ENCODE peak calls at places on chromosome 13, in nine cellular contexts. One of them, this sample, is unnamed. For H3K36me3, the result is how much of the 10 kb centered on the place peaks cover.

GRCh38 chr13:60441761-60442160 is 44.7 kb downstream of the TDRD3 start:
- DNase-seq in osteoblast: no peak
- DNase-seq in fibroblast of lung: no peak
- DNase-seq in ascending aorta: no peak
- DNase-seq in GM12878: no peak
- DNase-seq in GM06990: no peak
- DNase-seq in brain microvascular endothelial cell: no peak
- DNase-seq in CD8-positive, alpha-beta T cell: no peak
- DNase-seq in mucosa of descending colon: peak
- DNase-seq in this sample: no peak

GRCh38 chr13:77751513-77752456 is 54.3 kb downstream of the SLAIN1 start:
- DNase-seq in osteoblast: peak
- DNase-seq in fibroblast of lung: peak
- DNase-seq in GM12878: peak
- DNase-seq in ascending aorta: no peak
- DNase-seq in brain microvascular endothelial cell: peak
- DNase-seq in CD8-positive, alpha-beta T cell: peak
- DNase-seq in GM06990: no peak
- DNase-seq in mucosa of descending colon: peak
- DNase-seq in this sample: no peak

GRCh38 chr13:40061466-40062450 is 406.3 kb downstream of the COG6 start:
- DNase-seq in fibroblast of lung: no peak
- DNase-seq in osteoblast: no peak
- DNase-seq in GM06990: no peak
- DNase-seq in CD8-positive, alpha-beta T cell: no peak
- DNase-seq in ascending aorta: no peak
- DNase-seq in mucosa of descending colon: no peak
- DNase-seq in brain microvascular endothelial cell: no peak
- DNase-seq in GM12878: no peak
- DNase-seq in this sample: no peak

GRCh38 chr13:109728061-109728460 is 58.3 kb downstream of the IRS2 start:
- DNase-seq in osteoblast: no peak
- DNase-seq in GM06990: no peak
- DNase-seq in CD8-positive, alpha-beta T cell: no peak
- DNase-seq in ascending aorta: no peak
- DNase-seq in GM12878: no peak
- DNase-seq in fibroblast of lung: no peak
- DNase-seq in mucosa of descending colon: no peak
- DNase-seq in brain microvascular endothelial cell: no peak
- DNase-seq in this sample: no peak

GRCh38 chr13:106847049-106847448 is 279.1 kb upstream of the ARGLU1 start:
- DNase-seq in mucosa of descending colon: no peak
- DNase-seq in GM12878: no peak
- DNase-seq in ascending aorta: no peak
- DNase-seq in CD8-positive, alpha-beta T cell: no peak
- DNase-seq in brain microvascular endothelial cell: no peak
- DNase-seq in osteoblast: no peak
- DNase-seq in GM06990: no peak
- DNase-seq in fibroblast of lung: no peak
- DNase-seq in this sample: no peak

GRCh38 chr13:95644611-95645052 is at the start of gene DZIP1:
- DNase-seq in GM12878: no peak
- DNase-seq in osteoblast: peak
- DNase-seq in brain microvascular endothelial cell: peak
- DNase-seq in mucosa of descending colon: peak
- DNase-seq in GM06990: peak
- DNase-seq in ascending aorta: peak
- DNase-seq in CD8-positive, alpha-beta T cell: no peak
- DNase-seq in fibroblast of lung: peak
- DNase-seq in this sample: peak

GRCh38 chr13:60229708-60230272 is 66.1 kb upstream of the DIAPH3 start:
- DNase-seq in GM06990: no peak
- DNase-seq in mucosa of descending colon: no peak
- DNase-seq in CD8-positive, alpha-beta T cell: no peak
- DNase-seq in GM12878: no peak
- DNase-seq in brain microvascular endothelial cell: no peak
- DNase-seq in osteoblast: no peak
- DNase-seq in ascending aorta: no peak
- DNase-seq in fibroblast of lung: no peak
- DNase-seq in this sample: no peak

GRCh38 chr13:94917814-94918213 is 205.5 kb upstream of the SOX21 start:
- DNase-seq in fibroblast of lung: no peak
- DNase-seq in mucosa of descending colon: no peak
- DNase-seq in brain microvascular endothelial cell: peak
- DNase-seq in osteoblast: no peak
- DNase-seq in CD8-positive, alpha-beta T cell: no peak
- DNase-seq in GM12878: no peak
- DNase-seq in ascending aorta: no peak
- DNase-seq in GM06990: no peak
- DNase-seq in this sample: no peak

GRCh38 chr13:71864094-71864980 is 2.7 kb downstream of the DACH1 start:
- DNase-seq in osteoblast: peak
- DNase-seq in brain microvascular endothelial cell: peak
- DNase-seq in ascending aorta: no peak
- DNase-seq in CD8-positive, alpha-beta T cell: no peak
- DNase-seq in GM12878: no peak
- DNase-seq in GM06990: no peak
- DNase-seq in fibroblast of lung: peak
- DNase-seq in mucosa of descending colon: peak
- DNase-seq in this sample: no peak

GRCh38 chr13:93765811-93766210 is 539.2 kb downstream of the GPC6 start:
- DNase-seq in CD8-positive, alpha-beta T cell: no peak
- DNase-seq in GM12878: no peak
- DNase-seq in fibroblast of lung: no peak
- DNase-seq in mucosa of descending colon: no peak
- DNase-seq in brain microvascular endothelial cell: no peak
- DNase-seq in osteoblast: no peak
- DNase-seq in ascending aorta: no peak
- DNase-seq in GM06990: no peak
- DNase-seq in this sample: no peak
- H3K36me3 ChIP-seq in CD8-positive, alpha-beta T cell: under half
- H3K36me3 ChIP-seq in GM12878: under half
- H3K36me3 ChIP-seq in fibroblast of lung: under half
- H3K36me3 ChIP-seq in mucosa of descending colon: under half
- H3K36me3 ChIP-seq in brain microvascular endothelial cell: under half
- H3K36me3 ChIP-seq in osteoblast: under half
- H3K36me3 ChIP-seq in ascending aorta: under half
- H3K36me3 ChIP-seq in GM06990: under half
- H3K36me3 ChIP-seq in this sample: under half

GRCh38 chr13:99967498-99967883 is 4.1 kb downstream of the ZIC5 start:
- DNase-seq in fibroblast of lung: no peak
- DNase-seq in ascending aorta: peak
- DNase-seq in GM12878: no peak
- DNase-seq in osteoblast: no peak
- DNase-seq in GM06990: no peak
- DNase-seq in brain microvascular endothelial cell: no peak
- DNase-seq in mucosa of descending colon: no peak
- DNase-seq in CD8-positive, alpha-beta T cell: no peak
- DNase-seq in this sample: no peak

GRCh38 chr13:99969368-99969933 is 2.1 kb downstream of the ZIC5 start:
- DNase-seq in GM12878: no peak
- DNase-seq in osteoblast: peak
- DNase-seq in CD8-positive, alpha-beta T cell: no peak
- DNase-seq in brain microvascular endothelial cell: no peak
- DNase-seq in fibroblast of lung: no peak
- DNase-seq in mucosa of descending colon: no peak
- DNase-seq in ascending aorta: no peak
- DNase-seq in GM06990: no peak
- DNase-seq in this sample: no peak

GRCh38 chr13:99968521-99969367 is 2.8 kb downstream of the ZIC5 start:
- DNase-seq in GM12878: no peak
- DNase-seq in ascending aorta: peak
- DNase-seq in fibroblast of lung: no peak
- DNase-seq in brain microvascular endothelial cell: no peak
- DNase-seq in mucosa of descending colon: peak
- DNase-seq in osteoblast: peak
- DNase-seq in GM06990: no peak
- DNase-seq in CD8-positive, alpha-beta T cell: no peak
- DNase-seq in this sample: no peak

GRCh38 chr13:99969934-99970760 is 1.4 kb downstream of the ZIC5 start:
- DNase-seq in CD8-positive, alpha-beta T cell: peak
- DNase-seq in brain microvascular endothelial cell: no peak
- DNase-seq in mucosa of descending colon: no peak
- DNase-seq in fibroblast of lung: no peak
- DNase-seq in osteoblast: peak
- DNase-seq in GM06990: no peak
- DNase-seq in ascending aorta: no peak
- DNase-seq in GM12878: no peak
- DNase-seq in this sample: no peak

DNA sequence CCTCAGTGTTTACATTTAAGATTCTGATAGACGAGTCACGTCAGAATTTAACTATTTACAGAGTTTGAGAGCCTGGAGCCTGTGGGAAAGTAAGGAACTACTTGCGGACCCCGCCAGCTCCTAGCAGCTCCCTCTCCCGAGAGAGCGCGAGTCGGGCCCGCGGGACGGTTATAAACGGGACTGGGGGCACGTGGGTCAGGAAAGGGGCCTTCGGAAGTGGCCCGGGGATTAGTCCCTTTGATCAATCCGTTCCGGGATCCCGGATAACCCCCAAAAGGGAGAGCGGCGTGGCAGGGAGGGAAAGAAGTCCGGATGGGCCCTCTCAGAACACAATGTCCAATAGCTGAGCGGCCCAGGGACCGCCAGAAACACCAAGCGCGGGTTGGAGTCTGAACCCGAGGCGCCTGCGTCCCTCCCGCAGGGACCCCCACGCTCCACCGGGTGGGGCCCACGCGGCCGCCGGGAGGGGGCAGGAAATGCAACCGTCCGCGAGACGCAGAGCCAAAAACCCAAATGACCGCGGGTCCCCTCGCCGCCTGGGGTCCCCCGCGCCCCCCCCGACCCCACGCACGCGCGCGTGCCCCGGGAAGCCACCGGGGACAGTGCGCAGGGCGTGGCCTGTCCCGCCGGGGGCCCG is 3.6 kb downstream of the ZIC5 start:
- DNase-seq in mucosa of descending colon: no peak
- DNase-seq in ascending aorta: peak
- DNase-seq in CD8-positive, alpha-beta T cell: no peak
- DNase-seq in brain microvascular endothelial cell: no peak
- DNase-seq in GM12878: no peak
- DNase-seq in osteoblast: peak
- DNase-seq in fibroblast of lung: no peak
- DNase-seq in GM06990: no peak
- DNase-seq in this sample: no peak
- TF ChIP-seq CTCF in mucosa of descending colon: no peak
- TF ChIP-seq CTCF in ascending aorta: no peak
- TF ChIP-seq CTCF in CD8-positive, alpha-beta T cell: no peak
- TF ChIP-seq CTCF in brain microvascular endothelial cell: no peak
- TF ChIP-seq CTCF in GM12878: no peak
- TF ChIP-seq CTCF in osteoblast: no peak
- TF ChIP-seq CTCF in fibroblast of lung: no peak
- TF ChIP-seq CTCF in GM06990: no peak
- TF ChIP-seq CTCF in this sample: no peak

DNA sequence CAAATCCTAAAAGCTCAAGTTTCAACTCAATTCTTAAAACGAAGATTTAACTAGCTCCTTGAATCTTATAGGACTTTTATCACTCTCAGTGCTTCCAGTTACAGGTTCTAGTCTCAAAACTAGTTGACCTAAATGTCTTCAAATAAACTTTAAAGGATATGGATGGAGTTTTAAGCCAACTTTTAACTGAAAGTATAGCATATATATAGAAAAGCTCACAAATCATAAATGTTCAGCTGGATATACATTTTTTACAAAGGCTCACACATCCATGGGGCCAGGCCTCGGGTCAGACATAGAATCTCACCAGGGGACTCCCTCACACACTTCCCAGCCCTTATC is 47.1 kb upstream of the ARHGEF7 start:
- DNase-seq in GM12878: no peak
- DNase-seq in ascending aorta: no peak
- DNase-seq in brain microvascular endothelial cell: no peak
- DNase-seq in GM06990: no peak
- DNase-seq in CD8-positive, alpha-beta T cell: no peak
- DNase-seq in mucosa of descending colon: no peak
- DNase-seq in fibroblast of lung: no peak
- DNase-seq in osteoblast: no peak
- DNase-seq in this sample: no peak
- H3K4me3 ChIP-seq in GM12878: no peak
- H3K4me3 ChIP-seq in ascending aorta: no peak
- H3K4me3 ChIP-seq in brain microvascular endothelial cell: no peak
- H3K4me3 ChIP-seq in GM06990: no peak
- H3K4me3 ChIP-seq in CD8-positive, alpha-beta T cell: no peak
- H3K4me3 ChIP-seq in mucosa of descending colon: no peak
- H3K4me3 ChIP-seq in fibroblast of lung: no peak
- H3K4me3 ChIP-seq in osteoblast: no peak
- H3K4me3 ChIP-seq in this sample: no peak

GRCh38 chr13:112818698-112819045 is 128.8 kb downstream of the ATP11A start:
- DNase-seq in CD8-positive, alpha-beta T cell: no peak
- DNase-seq in fibroblast of lung: no peak
- DNase-seq in GM12878: no peak
- DNase-seq in mucosa of descending colon: no peak
- DNase-seq in brain microvascular endothelial cell: no peak
- DNase-seq in GM06990: no peak
- DNase-seq in ascending aorta: no peak
- DNase-seq in osteoblast: no peak
- DNase-seq in this sample: no peak

GRCh38 chr13:112819816-112820215 is 130.0 kb downstream of the ATP11A start:
- DNase-seq in GM12878: no peak
- DNase-seq in mucosa of descending colon: no peak
- DNase-seq in fibroblast of lung: no peak
- DNase-seq in brain microvascular endothelial cell: no peak
- DNase-seq in osteoblast: peak
- DNase-seq in ascending aorta: no peak
- DNase-seq in CD8-positive, alpha-beta T cell: no peak
- DNase-seq in GM06990: no peak
- DNase-seq in this sample: peak

GRCh38 chr13:112819111-112819510 is 129.3 kb downstream of the ATP11A start:
- DNase-seq in CD8-positive, alpha-beta T cell: no peak
- DNase-seq in mucosa of descending colon: no peak
- DNase-seq in ascending aorta: no peak
- DNase-seq in GM06990: no peak
- DNase-seq in GM12878: no peak
- DNase-seq in fibroblast of lung: no peak
- DNase-seq in osteoblast: no peak
- DNase-seq in brain microvascular endothelial cell: no peak
- DNase-seq in this sample: peak

GRCh38 chr13:112820318-112820717 is 130.5 kb downstream of the ATP11A start:
- DNase-seq in GM12878: no peak
- DNase-seq in osteoblast: peak
- DNase-seq in mucosa of descending colon: no peak
- DNase-seq in CD8-positive, alpha-beta T cell: no peak
- DNase-seq in fibroblast of lung: no peak
- DNase-seq in GM06990: no peak
- DNase-seq in brain microvascular endothelial cell: no peak
- DNase-seq in ascending aorta: no peak
- DNase-seq in this sample: peak

DNA sequence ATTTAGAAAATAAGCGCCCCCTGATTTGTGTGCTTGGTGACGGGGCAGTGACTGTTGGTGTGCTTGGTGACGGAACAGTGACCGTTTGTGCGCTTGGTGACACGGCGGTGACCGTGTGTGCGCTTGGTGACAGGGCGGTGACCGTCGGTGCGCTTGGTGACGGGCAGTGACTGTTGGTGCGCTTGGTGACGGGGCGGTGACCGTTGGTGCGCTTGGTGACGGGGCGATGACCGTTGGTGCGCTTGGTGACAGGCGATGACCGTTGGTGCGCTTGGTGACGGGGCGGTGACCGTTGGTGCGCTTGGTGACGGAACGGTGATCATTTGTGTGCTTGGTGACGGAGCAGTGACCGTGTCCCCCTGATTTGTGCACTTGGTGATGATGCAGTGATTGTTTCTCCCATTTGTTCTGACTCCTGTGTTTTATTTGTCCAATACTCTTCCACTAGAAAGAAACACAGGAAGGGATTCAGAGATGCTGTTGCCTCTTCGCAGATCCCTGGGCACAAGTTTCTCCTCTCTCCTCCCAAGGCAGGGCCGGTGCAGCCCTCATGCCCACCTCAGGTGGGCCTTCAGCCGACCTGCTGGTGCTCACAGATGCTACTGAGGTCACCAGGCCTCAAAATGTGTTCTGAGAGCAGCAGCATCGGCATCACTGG is 128.3 kb downstream of the ATP11A start:
- DNase-seq in osteoblast: peak
- DNase-seq in GM12878: no peak
- DNase-seq in CD8-positive, alpha-beta T cell: no peak
- DNase-seq in ascending aorta: no peak
- DNase-seq in brain microvascular endothelial cell: no peak
- DNase-seq in mucosa of descending colon: no peak
- DNase-seq in GM06990: no peak
- DNase-seq in fibroblast of lung: no peak
- DNase-seq in this sample: peak
- H3K36me3 ChIP-seq in osteoblast: under half
- H3K36me3 ChIP-seq in GM12878: under half
- H3K36me3 ChIP-seq in CD8-positive, alpha-beta T cell: under half
- H3K36me3 ChIP-seq in ascending aorta: half or more
- H3K36me3 ChIP-seq in brain microvascular endothelial cell: under half
- H3K36me3 ChIP-seq in mucosa of descending colon: under half
- H3K36me3 ChIP-seq in GM06990: under half
- H3K36me3 ChIP-seq in fibroblast of lung: under half
- H3K36me3 ChIP-seq in this sample: half or more